ENCODE peak calls at places on chromosomes 16 and 17, in six cellular contexts. O is NCI-H69; N is nephron progenitor cell; V is naive thymus-derived CD8-positive, alpha-beta T cell; K is activated CD4-positive, alpha-beta T cell treated with anti-CD3 and anti-CD28 coated beads for 24 hours; M is IMR-90. T is an unnamed sample.

GRCh38 chr16:55349867-55350266 is 25.9 kb downstream of the IRX6 start:
- DNase-seq in M (no peak), O (no peak), V (no peak), K (no peak), N (no peak), T (no peak)

GRCh38 chr16:29915590-29916247 is 10.3 kb downstream of the KCTD13 start:
- DNase-seq in N (no peak), V (no peak), O (no peak), K (no peak), M (peak; percentile 70), T (peak; percentile 51)

GRCh38 chr17:74813793-74814192 is 37.6 kb upstream of the NAT9 start:
- DNase-seq in O (no peak), K (no peak), N (no peak), V (no peak), M (no peak), T (no peak)

GRCh38 chr17:19759934-19760530 is 11.9 kb upstream of the ALDH3A1 start:
- DNase-seq in V (no peak), M (no peak), N (no peak), K (no peak), O (no peak), T (no peak)

GRCh38 chr16:89401641-89402445 is 88.5 kb downstream of the ANKRD11 start:
- DNase-seq in M (no peak), V (no peak), N (no peak), O (no peak), K (no peak), T (no peak)

GRCh38 chr17:67558740-67559380 is 158.9 kb upstream of the NOL11 start:
- DNase-seq in N (no peak), V (no peak), O (no peak), K (no peak), M (peak; percentile 50), T (no peak)

GRCh38 chr16:83903739-83904138 is 4.8 kb downstream of the MLYCD start:
- DNase-seq in M (peak; percentile 60), V (no peak), O (peak; percentile 51), N (no peak), K (no peak), T (no peak)

GRCh38 chr16:20904507-20905079 is 4.0 kb downstream of the LYRM1 start:
- DNase-seq in K (no peak), M (peak; percentile 60), V (peak; percentile 54), O (no peak), N (no peak), T (peak; percentile 71)

GRCh38 chr16:54936979-54937672 is 6.5 kb downstream of the IRX5 start:
- DNase-seq in M (no peak), V (no peak), O (no peak), K (no peak), N (peak; percentile 83), T (no peak)

GRCh38 chr16:27374794-27375499 is 27.0 kb upstream of the IL21R start:
- DNase-seq in K (no peak), M (peak; percentile 80), V (peak; percentile 43), O (peak; percentile 57), N (peak; percentile 82), T (peak; percentile 91)

GRCh38 chr17:32494621-32495346 is 8.0 kb downstream of the CDK5R1 start:
- DNase-seq in O (peak; percentile 96), K (no peak), M (no peak), V (no peak), N (no peak), T (no peak)

GRCh38 chr16:25192096-25192495 is 24.7 kb upstream of the AQP8 start:
- DNase-seq in K (no peak), O (no peak), M (peak; percentile 19), V (no peak), N (no peak), T (no peak)

GRCh38 chr17:40111221-40112128 is 10.3 kb upstream of the MSL1 start:
- DNase-seq in O (peak; percentile 90), K (no peak), N (peak; percentile 80), M (peak; percentile 97), V (peak; percentile 75), T (peak; percentile 77)

GRCh38 chr17:18257268-18257681 is 1.3 kb downstream of the FLII start:
- DNase-seq in K (no peak), M (no peak), N (no peak), O (no peak), V (no peak), T (no peak)

GRCh38 chr17:41772586-41773189 is 13.8 kb downstream of the JUP start:
- DNase-seq in V (no peak), O (no peak), N (no peak), K (no peak), M (no peak), T (no peak)

GRCh38 chr17:5122586-5123342 is 6.9 kb downstream of the USP6 start:
- DNase-seq in O (peak; percentile 43), V (peak; percentile 20), M (no peak), N (peak; percentile 49), K (no peak), T (no peak)